ENCODE peak calls at places on chromosomes 12 and 14, in nine cellular contexts. Y is fibroblast of the aortic adventitia, C is left ventricle myocardium inferior, S is GM13977, U is astrocyte of the spinal cord, D is thoracic aorta, N is K562, W is GM20000, O is mesothelial cell of epicardium. A is an unnamed sample.

GRCh38 chr14:59463773-59464650 is 1.2 kb downstream of the GPR135 start:
- DNase-seq in U (no peak), D (no peak), C (peak; percentile 22), W (peak; percentile 14), N (no peak), Y (no peak), O (no peak), S (peak; percentile 64), A (peak; percentile 45)

GRCh38 chr12:22255097-22255496 is 79.4 kb downstream of the ST8SIA1 start:
- DNase-seq in Y (no peak), C (no peak), W (no peak), D (no peak), U (peak; percentile 29), O (no peak), S (no peak), N (no peak), A (no peak)

GRCh38 chr12:121784460-121784859 is 9.0 kb downstream of the RHOF start:
- DNase-seq in O (no peak), N (no peak), Y (peak; percentile 91), S (no peak), D (no peak), W (no peak), C (no peak), U (peak; percentile 74), A (peak; percentile 90)

GRCh38 chr12:96398422-96399080 is 1.7 kb downstream of the CDK17 start:
- DNase-seq in D (no peak), U (peak; percentile 51), S (peak; percentile 24), N (no peak), Y (no peak), C (no peak), O (no peak), W (peak; percentile 23), A (no peak)

GRCh38 chr12:132171293-132171967 is 27.2 kb downstream of the NOC4L start:
- DNase-seq in W (no peak), C (peak; percentile 11), N (no peak), S (no peak), Y (no peak), U (no peak), D (no peak), O (no peak), A (no peak)

GRCh38 chr12:106328735-106329134 is 26.2 kb downstream of the TCP11L2 start:
- DNase-seq in U (no peak), S (no peak), O (no peak), N (no peak), C (no peak), D (no peak), W (no peak), Y (no peak), A (no peak)

GRCh38 chr12:128137140-128137539 is 129.8 kb upstream of the TMEM132C start:
- DNase-seq in D (no peak), U (no peak), Y (no peak), N (no peak), O (no peak), S (no peak), W (no peak), C (no peak), A (no peak)

GRCh38 chr14:75162631-75163030 is 13.8 kb downstream of the TMED10 start:
- DNase-seq in Y (no peak), D (no peak), W (no peak), N (no peak), S (no peak), C (no peak), U (no peak), O (no peak), A (no peak)

GRCh38 chr12:67991158-67991557 is 1.9 kb downstream of the IFNG-AS1 start:
- DNase-seq in Y (no peak), O (no peak), N (no peak), U (no peak), D (no peak), S (no peak), W (peak; percentile 38), C (no peak), A (no peak)

GRCh38 chr12:1651946-1652345 is 22.9 kb downstream of the WNT5B start:
- DNase-seq in O (no peak), U (no peak), Y (no peak), W (no peak), N (no peak), D (no peak), C (no peak), S (no peak), A (no peak)

GRCh38 chr14:32826404-32827082 is 112.1 kb upstream of the NPAS3 start:
- DNase-seq in S (no peak), W (no peak), N (no peak), C (no peak), Y (peak; percentile 49), D (no peak), U (peak; percentile 32), O (no peak), A (peak; percentile 8)

GRCh38 chr12:50764861-50765324 is 992 bp downstream of the ATF1 start:
- DNase-seq in C (no peak), N (no peak), U (peak; percentile 50), O (peak; percentile 23), D (no peak), W (peak; percentile 35), S (peak; percentile 53), Y (peak; percentile 53), A (peak; percentile 39)

GRCh38 chr12:6369916-6370575 is 5.3 kb downstream of the SCNN1A start:
- DNase-seq in Y (no peak), S (no peak), U (no peak), W (no peak), D (no peak), O (no peak), C (no peak), N (no peak), A (no peak)

GRCh38 chr12:53219116-53219955 is 12.3 kb upstream of the ITGB7 start:
- DNase-seq in S (peak; percentile 85), O (no peak), D (no peak), C (peak; percentile 51), N (peak; percentile 46), Y (peak; percentile 63), U (peak; percentile 48), W (peak; percentile 79), A (peak; percentile 61)

GRCh38 chr14:78278464-78278863 is 108.3 kb downstream of the NRXN3 start:
- DNase-seq in N (no peak), O (no peak), C (no peak), Y (no peak), W (no peak), U (no peak), D (no peak), S (no peak), A (no peak)

DNA sequence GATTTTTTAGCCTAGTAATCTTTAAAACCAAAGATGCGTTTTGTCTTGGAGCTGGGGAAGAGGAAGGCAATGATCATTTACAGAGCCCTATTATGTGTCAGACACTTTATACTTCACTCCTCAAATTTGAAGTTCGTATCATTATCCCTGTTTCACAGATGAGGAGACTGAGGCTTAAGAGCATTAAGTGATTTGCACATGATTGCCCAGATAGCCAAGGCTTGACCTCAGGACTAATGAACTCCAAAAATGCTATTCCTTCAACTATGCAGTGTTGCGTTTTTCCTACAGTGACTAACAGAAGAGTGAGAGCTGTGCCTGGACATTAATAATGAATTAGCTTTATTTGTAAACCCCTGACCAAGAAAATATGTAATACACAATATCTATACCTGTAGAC is 136.8 kb upstream of the EEA1 start:
- DNase-seq in D (no peak), W (no peak), C (no peak), U (no peak), Y (no peak), S (no peak), O (no peak), N (no peak), A (no peak)
- TF ChIP-seq CTCF in D (no peak), W (no peak), C (no peak), U (no peak), Y (no peak), S (no peak), O (no peak), N (no peak), A (no peak)

GRCh38 chr14:77230914-77231313 is 40.1 kb downstream of the NGB start:
- DNase-seq in Y (no peak), C (no peak), D (no peak), N (no peak), O (no peak), U (no peak), W (no peak), S (no peak), A (no peak)
- TF ChIP-seq CTCF in Y (no peak), C (no peak), D (no peak), N (no peak), O (no peak), U (no peak), W (no peak), S (no peak), A (no peak)

GRCh38 chr12:75488553-75488952 is 8.0 kb downstream of the GLIPR1 start:
- DNase-seq in U (peak; percentile 49), D (no peak), N (peak; percentile 53), S (no peak), O (no peak), W (no peak), C (no peak), Y (peak; percentile 62), A (peak; percentile 55)
- TF ChIP-seq CTCF in U (peak; percentile 64), D (peak; percentile 30), N (peak; percentile 59), S (peak; percentile 37), O (peak; percentile 22), W (peak; percentile 16), C (peak; percentile 47), Y (peak; percentile 61), A (peak; percentile 63)

GRCh38 chr12:29310899-29311298 is 70.1 kb downstream of the ERGIC2 start:
- DNase-seq in S (no peak), Y (no peak), N (no peak), C (no peak), W (no peak), O (no peak), U (no peak), D (no peak), A (no peak)

GRCh38 chr12:29314421-29314820 is 66.6 kb downstream of the ERGIC2 start:
- DNase-seq in D (no peak), W (no peak), N (no peak), O (no peak), U (no peak), Y (no peak), S (no peak), C (peak; percentile 18), A (no peak)

GRCh38 chr12:29306267-29306666 is 74.7 kb downstream of the ERGIC2 start:
- DNase-seq in Y (no peak), O (no peak), U (no peak), C (no peak), D (no peak), N (no peak), S (no peak), W (no peak), A (no peak)

GRCh38 chr12:29306682-29307081 is 74.3 kb downstream of the ERGIC2 start:
- DNase-seq in W (no peak), C (no peak), D (no peak), U (no peak), N (no peak), S (no peak), O (no peak), Y (no peak), A (no peak)

DNA sequence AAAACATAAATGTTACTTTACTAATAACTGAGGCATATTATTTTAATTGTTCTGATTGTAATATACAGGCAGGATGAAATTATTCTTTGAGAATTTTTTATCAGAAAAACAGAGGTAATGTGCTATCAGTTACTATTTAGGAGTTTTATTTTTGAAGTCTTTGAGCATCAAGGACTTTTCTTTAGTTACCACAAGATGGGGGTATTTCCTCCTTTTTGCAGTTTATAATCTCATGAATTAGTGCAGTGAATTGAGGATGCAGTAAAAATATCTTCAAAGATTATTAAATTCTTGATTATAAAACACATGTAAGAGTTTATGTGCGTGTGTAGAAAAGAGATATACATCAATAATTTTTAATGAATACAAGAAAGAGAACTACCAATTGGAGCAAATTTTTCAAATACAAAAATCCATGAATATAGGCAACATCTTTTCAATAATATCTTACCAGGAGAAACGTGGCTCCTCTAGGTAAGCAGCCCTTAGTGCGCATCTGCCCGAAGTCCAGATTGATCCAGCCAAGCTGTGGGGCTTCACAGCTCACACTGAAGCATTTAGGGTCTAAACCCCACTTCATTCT is 71.6 kb downstream of the ERGIC2 start:
- DNase-seq in C (no peak), S (no peak), O (no peak), Y (peak; percentile 67), D (no peak), U (peak; percentile 35), N (peak; percentile 8), W (no peak), A (peak; percentile 34)
- TF ChIP-seq CTCF in C (peak; percentile 50), S (peak; percentile 19), O (peak; percentile 43), Y (peak; percentile 58), D (no peak), U (peak; percentile 46), N (peak; percentile 15), W (no peak), A (peak; percentile 53)